ENCODE peak calls at places on chromosomes 7 and 10, in four cellular contexts. J is heart right ventricle; O is CD4-positive, alpha-beta T cell; H is nephron progenitor cell. T is an unnamed sample.

GRCh38 chr7:150966002-150966401 is 12.1 kb downstream of the KCNH2 start:
- DNase-seq in J (peak; percentile 33), H (no peak), O (no peak), T (no peak)

GRCh38 chr10:127903789-127904188 is 3.1 kb upstream of the PTPRE start:
- DNase-seq in J (no peak), O (no peak), H (no peak), T (no peak)

GRCh38 chr10:102117391-102118159 is 2.6 kb downstream of the LDB1 start:
- DNase-seq in O (peak; percentile 63), H (peak; percentile 50), J (peak; percentile 88), T (peak; percentile 58)

GRCh38 chr7:128129224-128129864 is 98.1 kb upstream of the LRRC4 start:
- DNase-seq in J (no peak), H (no peak), O (no peak), T (no peak)

GRCh38 chr10:945778-946177 is 14.3 kb upstream of the LARP4B start:
- DNase-seq in H (no peak), O (no peak), J (no peak), T (no peak)

GRCh38 chr10:68955414-68955785 is 570 bp upstream of the DDX21 start:
- DNase-seq in O (no peak), J (no peak), H (peak; percentile 12), T (no peak)

GRCh38 chr10:79471776-79472175 is 26.4 kb upstream of the ZCCHC24 start:
- DNase-seq in H (no peak), O (no peak), J (no peak), T (no peak)

GRCh38 chr10:3781458-3782098 is 3.4 kb downstream of the KLF6 start:
- DNase-seq in H (no peak), J (peak; percentile 62), O (peak; percentile 39), T (peak; percentile 58)

GRCh38 chr10:688621-689426 is 644 bp downstream of the DIP2C start:
- DNase-seq in J (peak; percentile 53), H (peak; percentile 63), O (no peak), T (peak; percentile 37)

GRCh38 chr10:120556164-120556532 is 99.1 kb downstream of the PLPP4 start:
- DNase-seq in J (no peak), O (no peak), H (no peak), T (no peak)

GRCh38 chr10:80158598-80159127 is 26.1 kb downstream of the PLAC9 start:
- DNase-seq in O (no peak), H (no peak), J (peak; percentile 84), T (peak; percentile 98)

GRCh38 chr10:110358869-110359629 is 54.3 kb upstream of the SMNDC1 start:
- DNase-seq in O (no peak), J (no peak), H (no peak), T (peak; percentile 9)

GRCh38 chr7:43904533-43905208 is 1.7 kb downstream of the URGCP start:
- DNase-seq in J (no peak), O (no peak), H (no peak), T (peak; percentile 57)

GRCh38 chr7:20519641-20520040 is 95.8 kb upstream of the ABCB5 start:
- DNase-seq in O (no peak), H (no peak), J (no peak), T (no peak)

GRCh38 chr7:43585521-43585920 is 2.6 kb downstream of the STK17A start:
- DNase-seq in O (no peak), J (no peak), H (no peak), T (peak; percentile 48)

GRCh38 chr10:5598085-5598690 is 68.2 kb downstream of the ASB13 start:
- DNase-seq in H (no peak), J (no peak), O (no peak), T (no peak)

GRCh38 chr7:139739863-139740597 is 37.8 kb downstream of the HIPK2 start:
- DNase-seq in H (no peak), O (no peak), J (peak; percentile 54), T (no peak)

GRCh38 chr10:21530168-21530567 is 3.9 kb upstream of the MLLT10 start:
- DNase-seq in O (no peak), J (no peak), H (no peak), T (no peak)
- TF ChIP-seq CTCF in O (no peak), J (no peak), H (no peak), T (no peak)

GRCh38 chr7:142668495-142668894 is 80.8 kb upstream of the PRSS1 start:
- DNase-seq in O (no peak), J (no peak), H (no peak), T (no peak)

GRCh38 chr7:142671506-142671905 is 77.8 kb upstream of the PRSS1 start:
- DNase-seq in J (no peak), O (no peak), H (no peak), T (no peak)

GRCh38 chr7:142670504-142670903 is 78.8 kb upstream of the PRSS1 start:
- DNase-seq in O (no peak), H (no peak), J (no peak), T (no peak)

GRCh38 chr7:142669074-142669654 is 80.1 kb upstream of the PRSS1 start:
- DNase-seq in H (no peak), O (no peak), J (no peak), T (peak; percentile 12)
- TF ChIP-seq CTCF in H (peak; percentile 32), O (peak; percentile 43), J (peak; percentile 37), T (peak; percentile 72)

DNA sequence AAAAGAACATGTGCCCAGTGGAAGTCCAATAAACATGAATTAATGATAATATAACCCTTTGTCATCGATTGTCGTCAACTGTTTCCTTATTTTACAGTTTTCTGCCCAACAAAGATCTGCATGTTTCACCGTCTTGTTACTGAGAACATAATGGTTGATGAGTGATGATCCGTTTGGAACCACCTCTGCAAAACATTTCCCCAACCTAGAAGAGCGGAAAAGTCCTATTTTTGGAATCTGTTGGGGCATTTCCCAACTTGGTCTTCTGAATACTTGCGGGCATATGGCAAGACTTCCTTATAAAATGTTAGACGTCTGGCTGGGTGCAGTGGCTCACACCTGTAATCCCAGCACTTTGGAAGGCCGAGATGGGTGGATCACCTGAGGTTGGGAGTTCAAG is 32.1 kb downstream of the CNPY1 start:
- DNase-seq in J (no peak), O (no peak), H (no peak), T (no peak)
- TF ChIP-seq CTCF in J (no peak), O (no peak), H (no peak), T (no peak)

DNA sequence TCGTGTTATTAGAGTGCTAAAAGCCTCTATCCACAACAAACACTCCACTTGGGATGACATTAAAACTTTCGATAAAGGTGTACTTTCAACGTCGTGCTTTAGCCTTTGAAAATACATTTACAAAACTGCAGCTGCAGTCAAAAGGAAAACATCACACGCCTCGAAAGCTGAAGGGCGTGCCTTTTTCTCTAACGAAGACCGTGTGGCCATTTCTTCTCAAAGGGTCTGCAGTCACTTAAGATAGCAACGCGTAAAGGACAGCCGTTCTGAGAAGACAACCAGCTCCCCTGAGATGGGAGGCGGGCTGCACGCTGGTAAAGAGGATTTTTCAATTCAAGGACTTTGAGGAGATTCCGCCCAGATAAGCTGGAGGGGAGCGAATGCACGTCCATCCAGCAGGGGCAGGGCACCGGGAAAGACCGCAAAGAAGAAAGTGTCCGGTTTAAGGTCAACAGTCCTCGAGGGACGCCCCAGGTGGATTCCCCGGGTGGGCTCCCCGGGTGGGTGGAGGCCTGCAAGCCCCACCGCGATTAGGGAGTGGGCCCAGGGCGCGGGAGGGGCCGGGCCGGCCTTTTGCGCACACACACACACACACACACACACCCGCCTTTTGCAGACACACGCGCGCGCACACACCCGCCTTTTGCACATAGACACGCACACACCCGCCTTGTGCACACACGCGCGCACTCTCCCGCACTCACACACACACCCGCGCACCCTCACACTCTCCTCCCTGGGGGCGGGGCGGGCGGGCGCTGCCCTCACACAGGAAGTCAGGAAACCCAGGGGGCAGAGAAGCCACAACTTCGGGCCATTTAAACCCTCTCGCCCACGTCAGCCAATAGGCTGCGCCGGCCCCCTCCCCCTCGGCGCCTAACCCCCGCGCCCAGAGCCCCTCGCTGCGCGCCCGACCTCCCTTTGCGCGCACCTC is 767 bp downstream of the ARHGAP12 start:
- DNase-seq in H (peak; percentile 74), O (peak; percentile 46), J (peak; percentile 45), T (peak; percentile 43)
- TF ChIP-seq CTCF in H (peak; percentile 7), O (no peak), J (peak; percentile 17), T (peak; percentile 58)